ENCODE peak calls at places on chromosome 11, in seven cellular contexts. I, Y, S, L, G, K and C are unnamed samples.

GRCh38 chr11:9568161-9568853 is 5.2 kb upstream of the WEE1 start:
- DNase-seq in Y (no peak), K (no peak), I (no peak), S (no peak), G (no peak), L (no peak), C (no peak)

GRCh38 chr11:8964324-8965320 is at the start of gene TMEM9B:
- DNase-seq in L (peak; percentile 90), G (peak; percentile 83), Y (peak; percentile 95), K (peak; percentile 75), I (peak; percentile 96), S (peak; percentile 95), C (peak; percentile 42)

GRCh38 chr11:104781719-104782376 is 116.4 kb downstream of the CASP12 start:
- DNase-seq in S (no peak), L (no peak), I (no peak), Y (no peak), K (no peak), G (no peak), C (no peak)

GRCh38 chr11:67055812-67056211 is 835 bp upstream of the RHOD start:
- DNase-seq in Y (no peak), K (no peak), I (no peak), L (no peak), G (no peak), S (no peak), C (no peak)

GRCh38 chr11:66619080-66619554 is 2.7 kb downstream of the RBM14 start:
- DNase-seq in G (peak; percentile 56), K (peak; percentile 22), S (no peak), Y (no peak), L (no peak), I (no peak), C (no peak)

GRCh38 chr11:125663910-125664309 is 16.7 kb downstream of the ACRV1 start:
- DNase-seq in G (no peak), L (no peak), S (no peak), K (no peak), Y (no peak), I (no peak), C (no peak)

GRCh38 chr11:119426142-119426541 is 3.2 kb upstream of the THY1 start:
- DNase-seq in K (no peak), S (no peak), L (no peak), I (no peak), G (no peak), Y (no peak), C (no peak)

GRCh38 chr11:75142714-75143419 is 8.0 kb upstream of the SLCO2B1 start:
- DNase-seq in I (no peak), G (peak; percentile 90), S (peak; percentile 88), L (peak; percentile 70), Y (peak; percentile 81), K (peak; percentile 69), C (no peak)

GRCh38 chr11:114811971-114812370 is 133.6 kb downstream of the NXPE2 start:
- DNase-seq in K (no peak), G (no peak), I (no peak), S (no peak), Y (no peak), L (no peak), C (no peak)

GRCh38 chr11:9777525-9777924 is 113.6 kb downstream of the SWAP70 start:
- DNase-seq in L (no peak), I (no peak), K (no peak), S (no peak), G (no peak), Y (no peak), C (no peak)

GRCh38 chr11:105899776-105900175 is 122.3 kb downstream of the MSANTD4 start:
- DNase-seq in I (no peak), S (no peak), L (no peak), Y (no peak), K (no peak), G (no peak), C (no peak)

GRCh38 chr11:119774180-119774763 is 45.3 kb upstream of the NECTIN1 start:
- DNase-seq in L (no peak), S (no peak), I (no peak), Y (no peak), G (peak; percentile 10), K (no peak), C (no peak)

GRCh38 chr11:19715373-19715772 is 2.7 kb downstream of the NAV2 start:
- DNase-seq in K (no peak), L (no peak), I (no peak), G (peak; percentile 95), S (peak; percentile 71), Y (peak; percentile 74), C (no peak)

GRCh38 chr11:119572481-119573424 is 149.8 kb upstream of the THY1 start:
- DNase-seq in Y (no peak), L (no peak), G (no peak), S (no peak), K (no peak), I (no peak), C (no peak)

GRCh38 chr11:14812776-14813175 is 79.3 kb downstream of the CYP2R1 start:
- DNase-seq in G (no peak), L (no peak), Y (no peak), S (no peak), I (no peak), K (no peak), C (no peak)

GRCh38 chr11:64861227-64861970 is 16.9 kb upstream of the CDC42BPG start:
- DNase-seq in K (no peak), L (no peak), G (no peak), I (no peak), S (no peak), Y (no peak), C (no peak)

GRCh38 chr11:25776238-25776637 is 555.7 kb upstream of the ANO3 start:
- DNase-seq in G (no peak), K (no peak), L (no peak), S (no peak), I (no peak), Y (no peak), C (no peak)

GRCh38 chr11:73957654-73958361 is 7.0 kb downstream of the DNAJB13 start:
- DNase-seq in L (no peak), I (no peak), Y (peak; percentile 58), S (no peak), K (no peak), G (no peak), C (no peak)

GRCh38 chr11:120527111-120527748 is 15.7 kb downstream of the GRIK4 start:
- DNase-seq in I (no peak), Y (no peak), G (no peak), K (no peak), S (peak; percentile 59), L (no peak), C (no peak)

GRCh38 chr11:63614136-63614664 is at the start of gene PLAAT3:
- DNase-seq in L (peak; percentile 81), G (peak; percentile 58), I (peak; percentile 85), S (peak; percentile 84), K (peak; percentile 30), Y (peak; percentile 87), C (no peak)

GRCh38 chr11:9688716-9689511 is 25.0 kb downstream of the SWAP70 start:
- DNase-seq in L (peak; percentile 19), K (no peak), G (peak; percentile 96), I (no peak), Y (no peak), S (no peak), C (no peak)

GRCh38 chr11:76810151-76810853 is 27.1 kb downstream of the TSKU start:
- DNase-seq in Y (no peak), K (no peak), L (no peak), I (peak; percentile 58), G (peak; percentile 66), S (no peak), C (no peak)

GRCh38 chr11:119779195-119780071 is 50.4 kb upstream of the NECTIN1 start:
- DNase-seq in Y (no peak), G (no peak), K (no peak), S (no peak), L (no peak), I (no peak), C (no peak)

GRCh38 chr11:72328366-72329224 is 84.6 kb upstream of the PHOX2A start:
- DNase-seq in G (peak; percentile 64), I (no peak), K (no peak), L (no peak), S (no peak), Y (no peak), C (no peak)

GRCh38 chr11:36565033-36565610 is 2.7 kb upstream of the RAG1 start:
- DNase-seq in S (no peak), K (no peak), Y (no peak), L (no peak), G (peak; percentile 3), I (no peak), C (no peak)

GRCh38 chr11:61718046-61718531 is 34.3 kb upstream of the MYRF start:
- DNase-seq in Y (no peak), L (peak; percentile 46), K (no peak), S (no peak), G (no peak), I (no peak), C (no peak)
- H3K4me3 ChIP-seq in Y (peak overlapping the region; percentile 50), L (peak overlapping the region; percentile 54), K (no peak overlapping the region), S (no peak overlapping the region), G (no peak overlapping the region), I (peak overlapping the region; percentile 30), C (no peak overlapping the region)

GRCh38 chr11:83409476-83409875 is 123.3 kb upstream of the CCDC90B start:
- DNase-seq in I (no peak), S (no peak), Y (no peak), K (no peak), L (no peak), G (no peak), C (no peak)
- H3K27ac ChIP-seq in I (no peak overlapping the region), S (no peak overlapping the region), Y (no peak overlapping the region), K (no peak overlapping the region), L (no peak overlapping the region), G (no peak overlapping the region), C (no peak overlapping the region)

DNA sequence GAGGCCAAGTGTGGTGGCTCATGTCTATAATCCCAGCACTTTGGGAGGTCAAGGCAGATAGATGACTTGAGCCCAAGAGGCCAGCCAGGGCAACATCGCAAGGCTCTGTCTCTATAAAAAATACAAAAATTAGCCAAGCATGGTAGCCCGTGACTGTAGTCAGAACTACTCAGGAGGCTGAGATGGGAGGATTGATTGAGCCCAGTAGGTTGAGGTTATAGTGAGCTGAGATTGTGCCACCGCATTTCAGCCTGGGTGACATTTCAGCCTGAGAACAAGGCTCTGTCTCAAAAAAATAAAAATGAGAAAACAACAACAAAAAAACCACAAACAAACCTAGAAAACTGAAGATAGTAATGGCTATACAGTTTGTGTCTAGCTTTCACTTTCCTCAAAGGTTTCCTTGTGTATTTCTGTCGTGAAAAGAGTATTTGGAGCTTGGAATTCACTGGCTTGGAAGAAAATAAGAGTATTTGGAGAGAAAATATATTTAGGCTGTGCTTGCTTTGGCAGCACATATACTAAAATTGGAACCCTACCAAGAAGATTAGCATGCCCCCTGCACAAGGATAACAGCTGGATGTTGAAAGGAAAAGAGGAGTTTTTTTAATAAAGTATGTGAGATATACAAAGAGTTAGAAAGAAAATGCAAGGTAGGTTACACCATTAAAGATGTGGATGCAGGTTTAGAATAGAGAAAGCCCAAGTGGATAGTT is 3.9 kb upstream of the BIRC3 start:
- DNase-seq in Y (no peak), S (no peak), G (peak; percentile 13), K (no peak), I (no peak), L (no peak), C (no peak)
- H3K4me3 ChIP-seq in Y (peak overlapping the region; percentile 38), S (peak overlapping the region; percentile 54), G (peak overlapping the region; percentile 52), K (no peak overlapping the region), I (peak overlapping the region; percentile 27), L (peak overlapping the region; percentile 16), C (peak overlapping the region; percentile 27)

DNA sequence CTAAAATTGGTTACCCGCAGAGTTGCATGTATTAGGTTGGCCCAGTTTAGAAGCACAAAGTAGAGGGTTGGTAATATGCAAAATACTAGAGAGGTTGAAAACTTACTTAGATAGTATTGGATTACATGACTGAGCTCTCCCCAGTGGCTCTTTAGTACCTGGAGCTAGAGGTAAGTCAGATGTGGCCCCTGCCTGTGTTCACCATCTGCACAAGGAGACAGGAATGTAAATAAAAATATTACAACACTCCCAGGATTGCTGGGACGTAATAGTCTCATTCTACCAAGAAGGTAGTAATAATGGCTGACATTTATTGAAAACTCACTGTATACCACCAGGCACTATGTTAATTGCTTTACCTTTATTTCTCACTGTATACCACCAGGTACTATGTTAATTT is 129.6 kb downstream of the SLC17A6 start:
- DNase-seq in I (no peak), S (no peak), L (no peak), K (no peak), G (no peak), Y (no peak), C (no peak)
- H3K27ac ChIP-seq in I (no peak overlapping the region), S (no peak overlapping the region), L (no peak overlapping the region), K (no peak overlapping the region), G (no peak overlapping the region), Y (no peak overlapping the region), C (no peak overlapping the region)